ENCODE peak calls at places on chromosomes 5 and 9, in six cellular contexts. A is aorta, W is right lobe of liver, G is left ventricle myocardium inferior, K is IMR-90, U is RWPE2. X is an unnamed sample.

GRCh38 chr5:111511174-111512025 is 935 bp downstream of the STARD4 start:
- DNase-seq in A (no peak), K (peak; percentile 40), G (no peak), W (no peak), U (no peak), X (no peak)

GRCh38 chr5:1380910-1381309 is 36.0 kb upstream of the CLPTM1L start:
- DNase-seq in A (peak; percentile 71), K (no peak), W (peak; percentile 46), U (no peak), G (no peak), X (no peak)

GRCh38 chr9:137970686-137971476 is 93.3 kb downstream of the CACNA1B start:
- DNase-seq in W (peak; percentile 35), K (no peak), A (peak; percentile 50), U (peak; percentile 42), G (no peak), X (no peak)

GRCh38 chr5:132273631-132274030 is 16.1 kb downstream of the PDLIM4 start:
- DNase-seq in K (no peak), U (no peak), W (no peak), A (no peak), G (no peak), X (no peak)

GRCh38 chr9:111399772-111400563 is 69.9 kb upstream of the OR2K2 start:
- DNase-seq in U (no peak), A (no peak), K (peak; percentile 21), G (no peak), W (no peak), X (no peak)

GRCh38 chr9:91837982-91838731 is 111.9 kb downstream of the ROR2 start:
- DNase-seq in A (peak; percentile 77), K (peak; percentile 71), W (peak; percentile 42), U (peak; percentile 86), G (peak; percentile 51), X (peak; percentile 67)

GRCh38 chr5:93342563-93343061 is 238.4 kb downstream of the NR2F1-AS1 start:
- DNase-seq in K (no peak), G (no peak), W (no peak), U (no peak), A (no peak), X (no peak)

GRCh38 chr9:4596165-4596922 is 65.8 kb upstream of the PLPP6 start:
- DNase-seq in W (peak; percentile 82), G (no peak), A (no peak), U (no peak), K (no peak), X (no peak)

GRCh38 chr5:171272996-171273970 is 35.8 kb upstream of the TLX3 start:
- DNase-seq in G (no peak), W (no peak), K (peak; percentile 40), U (no peak), A (no peak), X (no peak)

GRCh38 chr5:167934561-167934971 is 356.9 kb upstream of the WWC1 start:
- DNase-seq in W (no peak), U (no peak), K (no peak), A (peak; percentile 86), G (peak; percentile 84), X (no peak)

GRCh38 chr5:97842687-97843086 is 659.6 kb upstream of the RIOK2 start:
- DNase-seq in K (no peak), U (no peak), A (no peak), W (no peak), G (no peak), X (no peak)

GRCh38 chr5:97838214-97838613 is 655.2 kb upstream of the RIOK2 start:
- DNase-seq in G (no peak), A (no peak), K (peak; percentile 99), U (no peak), W (no peak), X (no peak)

GRCh38 chr5:97844797-97845196 is 661.8 kb upstream of the RIOK2 start:
- DNase-seq in W (no peak), A (no peak), G (no peak), K (no peak), U (no peak), X (no peak)

GRCh38 chr5:97839338-97840081 is 656.5 kb upstream of the RIOK2 start:
- DNase-seq in U (no peak), K (peak; percentile 2), W (no peak), G (no peak), A (no peak), X (no peak)

GRCh38 chr5:97840643-97841042 is 657.6 kb upstream of the RIOK2 start:
- DNase-seq in W (no peak), A (no peak), K (peak; percentile 44), G (no peak), U (no peak), X (no peak)
- H3K4me3 ChIP-seq in W (no peak overlapping the region), A (no peak overlapping the region), K (no peak overlapping the region), G (no peak overlapping the region), U (no peak overlapping the region), X (no peak overlapping the region)

DNA sequence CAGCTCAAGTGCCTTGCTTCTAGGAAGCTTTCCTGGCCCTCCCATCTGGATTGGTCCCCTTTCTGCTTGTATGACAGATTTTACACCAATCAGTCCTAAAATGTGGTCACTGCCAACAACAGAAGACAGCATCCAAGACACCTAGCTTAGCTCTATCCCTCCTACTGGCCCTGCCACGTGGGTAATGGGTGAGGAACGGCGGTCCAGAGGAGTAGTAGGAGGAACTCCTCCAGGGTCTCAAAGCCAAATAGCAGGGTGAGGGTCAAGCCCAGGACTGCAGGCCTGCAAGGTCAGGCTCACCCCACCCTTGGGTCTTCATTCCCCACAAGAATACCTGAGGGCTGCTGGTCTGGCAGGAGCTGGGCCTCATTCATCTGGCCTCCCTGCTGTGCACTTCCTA is 56.7 kb upstream of the SLC25A51 start:
- DNase-seq in U (no peak), A (peak; percentile 16), W (peak; percentile 9), K (no peak), G (no peak), X (no peak)
- H3K4me1 ChIP-seq in U (peaks cover 20% of the 10 kb centered on the region), A (peaks cover 3% of the 10 kb centered on the region), W (peaks cover 4% of the 10 kb centered on the region), K (peaks cover 18% of the 10 kb centered on the region), G (peaks cover 45% of the 10 kb centered on the region), X (peaks cover 42% of the 10 kb centered on the region)

DNA sequence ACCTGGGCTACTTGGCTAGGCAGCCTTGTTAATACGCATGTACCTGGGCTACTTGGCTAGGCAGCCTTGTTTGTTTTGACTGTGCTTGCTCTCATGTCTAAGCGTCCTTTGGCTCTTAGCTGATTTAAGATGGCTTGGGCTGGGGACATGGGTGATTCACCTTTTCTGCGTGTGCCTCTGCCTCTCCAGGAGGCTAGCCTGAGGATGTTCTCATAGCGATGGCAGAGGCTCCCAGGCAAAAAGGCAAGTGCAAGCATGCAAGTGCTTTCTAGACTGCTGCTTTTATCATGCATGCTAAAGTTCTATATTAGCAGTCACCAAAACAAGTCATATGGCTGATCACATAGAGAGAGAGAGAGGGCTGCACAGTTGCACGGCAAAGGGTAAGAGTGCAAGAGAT is 300.5 kb downstream of the IRX1 start:
- DNase-seq in W (no peak), G (no peak), A (no peak), K (no peak), U (no peak), X (no peak)
- H3K9me3 ChIP-seq in W (no peaks in the 10 kb centered on the region), G (peaks cover 19% of the 10 kb centered on the region), A (peaks cover 2% of the 10 kb centered on the region), K (peaks cover 13% of the 10 kb centered on the region), U (peaks cover 1% of the 10 kb centered on the region), X (no peaks in the 10 kb centered on the region)

GRCh38 chr5:163508753-163509152 is 3.3 kb downstream of the MAT2B start:
- DNase-seq in U (no peak), W (no peak), K (no peak), G (no peak), A (no peak), X (no peak)
- H3K4me3 ChIP-seq in U (peak overlapping the region; percentile 19), W (peak overlapping the region; percentile 23), K (peak overlapping the region; percentile 23), G (peak overlapping the region; percentile 90), A (no peak overlapping the region), X (no peak overlapping the region)

GRCh38 chr9:113566712-113567071 is 103.2 kb downstream of the RGS3 start:
- DNase-seq in U (peak; percentile 26), K (no peak), W (peak; percentile 37), A (peak; percentile 89), G (no peak), X (no peak)
- H3K4me1 ChIP-seq in U (peaks cover 24% of the 10 kb centered on the region), K (peaks cover 32% of the 10 kb centered on the region), W (no peaks in the 10 kb centered on the region), A (peaks cover 6% of the 10 kb centered on the region), G (peaks cover 94% of the 10 kb centered on the region), X (peaks cover 4% of the 10 kb centered on the region)

GRCh38 chr5:158629591-158630312 is 470.0 kb downstream of the EBF1 start:
- DNase-seq in W (no peak), K (no peak), G (no peak), A (no peak), U (no peak), X (no peak)

GRCh38 chr5:158619083-158619788 is 480.5 kb downstream of the EBF1 start:
- DNase-seq in K (no peak), G (no peak), W (no peak), A (no peak), U (no peak), X (no peak)

GRCh38 chr5:158621381-158621780 is 478.3 kb downstream of the EBF1 start:
- DNase-seq in G (no peak), K (no peak), W (no peak), A (no peak), U (no peak), X (no peak)

DNA sequence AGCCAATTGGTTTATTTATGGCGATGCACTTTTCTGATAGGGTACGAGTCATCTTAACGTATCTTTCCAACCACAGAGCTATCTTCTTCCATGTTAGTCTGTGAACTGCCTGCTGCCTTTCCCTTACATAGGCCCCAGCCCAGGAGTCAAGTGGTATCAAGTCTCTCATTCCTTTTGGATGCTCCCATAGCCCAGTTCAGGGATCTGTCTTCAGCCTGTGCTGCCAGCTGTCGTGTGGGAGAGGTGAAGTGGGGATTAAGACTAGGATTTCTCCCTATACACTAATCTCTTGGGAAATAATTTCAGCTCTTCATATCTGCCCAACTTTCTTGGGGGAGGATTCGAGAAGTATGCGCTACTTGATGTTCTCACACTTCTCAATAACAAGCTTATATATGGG is 475.7 kb downstream of the EBF1 start:
- DNase-seq in U (no peak), G (no peak), W (no peak), A (no peak), K (no peak), X (no peak)
- H3K9me3 ChIP-seq in U (peaks cover 3% of the 10 kb centered on the region), G (no peaks in the 10 kb centered on the region), W (no peaks in the 10 kb centered on the region), A (no peaks in the 10 kb centered on the region), K (no peaks in the 10 kb centered on the region), X (no peaks in the 10 kb centered on the region)

DNA sequence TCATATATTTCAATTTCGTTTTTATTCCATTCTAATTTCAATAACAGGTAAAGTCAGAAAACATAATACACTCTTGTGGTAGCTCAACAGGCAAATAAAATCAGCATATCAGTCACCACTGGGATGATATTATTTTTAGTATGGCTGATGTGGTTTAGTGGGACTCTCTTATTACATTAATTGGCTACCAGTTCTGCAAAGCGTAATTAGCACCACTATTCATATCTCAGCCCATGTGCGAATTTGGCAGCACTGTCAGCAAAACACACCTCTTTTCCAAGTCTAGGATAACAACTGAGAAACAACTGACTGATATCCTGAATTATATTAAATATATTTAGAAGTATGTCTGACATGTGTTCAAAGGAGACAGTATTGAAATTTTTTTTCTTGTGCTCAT is 212.5 kb downstream of the TLE1 start:
- DNase-seq in G (no peak), U (no peak), W (no peak), K (no peak), A (no peak), X (no peak)
- H3K4me3 ChIP-seq in G (no peak overlapping the region), U (no peak overlapping the region), W (no peak overlapping the region), K (no peak overlapping the region), A (no peak overlapping the region), X (no peak overlapping the region)

GRCh38 chr5:54524082-54524481 is 6.5 kb downstream of the SNX18 start:
- DNase-seq in G (no peak), A (no peak), U (no peak), K (no peak), W (no peak), X (no peak)
- H3K4me1 ChIP-seq in G (peaks cover 98% of the 10 kb centered on the region), A (peaks cover 6% of the 10 kb centered on the region), U (peaks cover 16% of the 10 kb centered on the region), K (peaks cover 31% of the 10 kb centered on the region), W (peaks cover 60% of the 10 kb centered on the region), X (peaks cover 48% of the 10 kb centered on the region)

X was measured in pancreas.